ENCODE peak calls at places on chromosome 6, in seven cellular contexts. B is IMR-90, T is AG04450, M is nephron progenitor cell, E is breast epithelium, N is progenitor cell of endocrine pancreas, F is pancreas. G is an unnamed sample.

GRCh38 chr6:139164001-139164400 is 29.1 kb downstream of the HECA start:
- DNase-seq in B (no peak), T (no peak), M (no peak), E (no peak), N (no peak), F (no peak), G (no peak)

GRCh38 chr6:119643866-119644265 is 294.3 kb upstream of the MAN1A1 start:
- DNase-seq in B (no peak), T (no peak), M (no peak), E (no peak), N (no peak), F (no peak), G (no peak)

GRCh38 chr6:55941713-55942112 is 66.3 kb upstream of the BMP5 start:
- DNase-seq in B (peak), T (no peak), M (no peak), E (no peak), N (no peak), F (no peak), G (no peak)

GRCh38 chr6:139987091-139987490 is 612.6 kb upstream of the CITED2 start:
- DNase-seq in B (no peak), T (no peak), M (no peak), E (no peak), N (no peak), F (no peak), G (no peak)

GRCh38 chr6:45293306-45293705 is 34.8 kb upstream of the RUNX2 start:
- DNase-seq in B (no peak), T (no peak), M (no peak), E (no peak), N (no peak), F (no peak), G (no peak)

GRCh38 chr6:23003671-23004598 is 434.6 kb downstream of the HDGFL1 start:
- DNase-seq in B (peak), T (peak), M (no peak), E (no peak), N (no peak), F (no peak), G (no peak)

GRCh38 chr6:77034161-77034560 is 429.1 kb downstream of the HTR1B start:
- DNase-seq in B (peak), T (peak), M (no peak), E (no peak), N (no peak), F (no peak), G (peak)

GRCh38 chr6:140774080-140774505 is 1358.6 kb upstream of the GJE1 start:
- DNase-seq in B (peak), T (peak), M (no peak), E (no peak), N (no peak), F (no peak), G (no peak)

GRCh38 chr6:25384967-25385366 is 105.8 kb downstream of the CARMIL1 start:
- DNase-seq in B (peak), T (no peak), M (no peak), E (no peak), N (no peak), F (no peak), G (no peak)

GRCh38 chr6:107021786-107022185 is 6.2 kb upstream of the MTRES1 start:
- DNase-seq in B (no peak), T (no peak), M (no peak), E (no peak), N (no peak), F (no peak), G (no peak)

GRCh38 chr6:81838724-81839425 is 86.4 kb upstream of the TENT5A start:
- DNase-seq in B (no peak), T (no peak), M (no peak), E (no peak), N (no peak), F (no peak), G (no peak)

GRCh38 chr6:109322825-109323580 is 59.3 kb downstream of the CD164 start:
- DNase-seq in B (no peak), T (no peak), M (no peak), E (no peak), N (no peak), F (no peak), G (no peak)

GRCh38 chr6:144265390-144265789 is 19.7 kb upstream of the UTRN start:
- DNase-seq in B (peak), T (no peak), M (no peak), E (no peak), N (peak), F (no peak), G (peak)

GRCh38 chr6:47076422-47077344 is 34.6 kb upstream of the ADGRF1 start:
- DNase-seq in B (no peak), T (no peak), M (no peak), E (no peak), N (no peak), F (no peak), G (no peak)

GRCh38 chr6:73134588-73134987 is 90.7 kb downstream of the KHDC1L start:
- DNase-seq in B (peak), T (no peak), M (peak), E (no peak), N (peak), F (peak), G (peak)

GRCh38 chr6:149223934-149224333 is 93.6 kb upstream of the TAB2 start:
- DNase-seq in B (no peak), T (no peak), M (no peak), E (no peak), N (no peak), F (no peak), G (no peak)

GRCh38 chr6:82841309-82841708 is 224.3 kb downstream of the UBE3D start:
- DNase-seq in B (no peak), T (no peak), M (no peak), E (no peak), N (no peak), F (no peak), G (no peak)

GRCh38 chr6:11772109-11772830 is 6.3 kb downstream of the ADTRP start:
- DNase-seq in B (peak), T (peak), M (no peak), E (no peak), N (no peak), F (no peak), G (no peak)

GRCh38 chr6:42148058-42148457 is 5.6 kb upstream of the C6orf132 start:
- DNase-seq in B (peak), T (no peak), M (no peak), E (no peak), N (no peak), F (no peak), G (no peak)

GRCh38 chr6:35077006-35077712 is 64.0 kb downstream of the TCP11 start:
- DNase-seq in B (no peak), T (no peak), M (no peak), E (peak), N (no peak), F (peak), G (no peak)

GRCh38 chr6:31304683-31305082 is 32.8 kb upstream of the HLA-C start:
- DNase-seq in B (peak), T (no peak), M (no peak), E (no peak), N (no peak), F (no peak), G (no peak)

GRCh38 chr6:101544286-101544685 is 150.8 kb downstream of the GRIK2 start:
- DNase-seq in B (peak), T (no peak), M (no peak), E (no peak), N (no peak), F (no peak), G (no peak)

GRCh38 chr6:68711386-68712000 is 76.4 kb downstream of the ADGRB3 start:
- DNase-seq in B (no peak), T (no peak), M (no peak), E (no peak), N (no peak), F (no peak), G (no peak)

GRCh38 chr6:122962196-122962595 is 33.8 kb upstream of the CLVS2 start:
- DNase-seq in B (no peak), T (no peak), M (no peak), E (no peak), N (no peak), F (no peak), G (no peak)

GRCh38 chr6:381742-382461 is 9.7 kb upstream of the IRF4 start:
- DNase-seq in B (no peak), T (no peak), M (no peak), E (no peak), N (no peak), F (peak), G (no peak)

GRCh38 chr6:25366785-25367657 is 87.8 kb downstream of the CARMIL1 start:
- DNase-seq in B (no peak), T (no peak), M (no peak), E (no peak), N (no peak), F (no peak), G (no peak)

GRCh38 chr6:30802731-30803130 is 58.4 kb upstream of the IER3 start:
- DNase-seq in B (no peak), T (no peak), M (no peak), E (no peak), N (no peak), F (no peak), G (no peak)

GRCh38 chr6:139666284-139666683 is 291.8 kb upstream of the CITED2 start:
- DNase-seq in B (no peak), T (no peak), M (no peak), E (no peak), N (no peak), F (no peak), G (no peak)

GRCh38 chr6:42820509-42821340 is 38.9 kb downstream of the BICRAL start:
- DNase-seq in B (no peak), T (no peak), M (no peak), E (no peak), N (no peak), F (no peak), G (no peak)

GRCh38 chr6:20681243-20681684 is 147.0 kb downstream of the CDKAL1 start:
- DNase-seq in B (no peak), T (no peak), M (no peak), E (no peak), N (no peak), F (no peak), G (no peak)

GRCh38 chr6:41286544-41287346 is at the start of gene TREM1:
- DNase-seq in B (peak), T (no peak), M (no peak), E (no peak), N (no peak), F (no peak), G (no peak)

GRCh38 chr6:113997106-113997505 is 26.2 kb upstream of the HDAC2 start:
- DNase-seq in B (peak), T (peak), M (no peak), E (no peak), N (no peak), F (no peak), G (no peak)

GRCh38 chr6:25389501-25389900 is 110.3 kb downstream of the CARMIL1 start:
- DNase-seq in B (no peak), T (no peak), M (no peak), E (no peak), N (no peak), F (no peak), G (no peak)

GRCh38 chr6:158761746-158762145 is 57.4 kb downstream of the EZR start:
- DNase-seq in B (no peak), T (no peak), M (no peak), E (no peak), N (no peak), F (no peak), G (no peak)

GRCh38 chr6:17820055-17820454 is 113.3 kb upstream of the NUP153 start:
- DNase-seq in B (peak), T (no peak), M (no peak), E (no peak), N (no peak), F (no peak), G (no peak)

GRCh38 chr6:84762220-84762940 is 2.0 kb downstream of the TBX18 start:
- DNase-seq in B (no peak), T (no peak), M (peak), E (no peak), N (no peak), F (peak), G (peak)
- TF ChIP-seq CTCF in B (peak), T (peak), M (no peak), E (no peak), N (peak), F (no peak), G (no peak)

GRCh38 chr6:32952817-32953739 is at the start of gene HLA-DMA:
- DNase-seq in B (peak), T (peak), M (peak), E (peak), N (peak), F (peak), G (peak)

GRCh38 chr6:32953775-32954174 is 878 bp upstream of the HLA-DMA start:
- DNase-seq in B (no peak), T (no peak), M (no peak), E (no peak), N (no peak), F (no peak), G (no peak)

GRCh38 chr6:32956176-32956575 is 3.3 kb upstream of the HLA-DMA start:
- DNase-seq in B (no peak), T (no peak), M (no peak), E (no peak), N (no peak), F (no peak), G (no peak)

GRCh38 chr6:32954212-32954745 is 1.4 kb upstream of the HLA-DMA start:
- DNase-seq in B (no peak), T (no peak), M (no peak), E (no peak), N (no peak), F (no peak), G (no peak)

DNA sequence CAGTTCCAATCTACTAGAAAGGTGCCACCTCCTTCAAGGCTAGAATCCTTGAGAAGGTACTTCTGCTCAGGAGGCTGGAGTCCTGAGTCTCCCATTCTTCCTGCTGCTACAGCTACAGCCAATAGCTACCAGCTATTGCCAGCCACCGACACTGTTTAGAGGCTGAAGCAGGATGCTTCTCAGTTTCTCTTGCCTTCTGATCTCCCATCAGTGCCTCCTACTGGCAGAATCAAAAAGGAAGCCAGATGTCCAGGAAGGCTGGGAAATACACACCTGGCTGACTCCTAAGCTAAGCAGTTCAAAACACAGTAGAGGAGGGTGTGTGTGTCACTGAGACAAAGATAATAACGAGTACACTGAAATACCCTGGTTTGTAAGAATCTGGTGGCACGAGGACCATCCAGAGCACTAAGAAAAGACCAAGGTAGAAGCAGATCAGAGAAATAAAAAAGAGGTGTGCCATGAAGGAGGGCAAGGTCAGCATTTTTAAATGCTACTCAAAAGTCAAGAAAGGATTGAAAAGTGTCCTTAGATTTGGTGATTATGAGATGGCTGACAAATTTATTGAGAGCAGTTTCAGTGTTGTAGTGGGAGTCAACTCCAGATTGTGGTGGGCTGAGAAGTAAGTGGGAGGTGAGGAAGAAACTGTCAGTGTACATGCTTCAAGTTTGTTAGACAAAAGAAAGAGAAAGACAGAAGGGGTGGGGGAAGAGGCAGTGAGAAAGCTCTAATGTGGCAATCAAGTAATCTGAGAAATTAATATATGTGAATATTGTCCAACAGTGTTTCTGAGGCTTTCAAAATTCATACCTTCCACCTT is 2.3 kb upstream of the HLA-DMA start:
- DNase-seq in B (peak), T (no peak), M (no peak), E (no peak), N (no peak), F (no peak), G (peak)
- TF ChIP-seq CTCF in B (peak), T (peak), M (peak), E (no peak), N (peak), F (no peak), G (peak)

GRCh38 chr6:108285381-108285780 is 9.5 kb upstream of the AFG1L start:
- DNase-seq in B (no peak), T (no peak), M (no peak), E (no peak), N (no peak), F (no peak), G (no peak)

GRCh38 chr6:108288742-108289141 is 6.1 kb upstream of the AFG1L start:
- DNase-seq in B (no peak), T (no peak), M (no peak), E (no peak), N (no peak), F (no peak), G (no peak)

GRCh38 chr6:108287373-108287772 is 7.5 kb upstream of the AFG1L start:
- DNase-seq in B (no peak), T (no peak), M (no peak), E (no peak), N (no peak), F (no peak), G (no peak)

DNA sequence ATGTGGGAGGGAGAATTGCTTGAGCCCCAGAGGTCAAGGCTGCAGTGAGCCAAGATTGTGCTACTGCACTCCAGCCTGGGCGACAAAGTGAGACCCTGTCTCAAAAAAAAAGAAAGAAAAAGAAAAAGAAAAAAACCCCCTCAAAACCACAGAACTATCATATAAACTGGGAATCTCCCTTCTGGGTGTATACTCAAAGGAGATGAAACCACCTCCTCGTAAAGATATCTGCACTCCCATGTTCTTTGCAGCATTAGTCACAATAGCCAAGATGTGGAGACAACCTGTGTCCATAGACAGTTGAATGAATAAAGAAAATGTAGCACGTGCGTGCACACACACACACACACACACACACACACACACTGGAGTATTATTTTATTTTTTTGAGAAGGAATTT is 8.5 kb upstream of the AFG1L start:
- DNase-seq in B (no peak), T (no peak), M (no peak), E (no peak), N (no peak), F (no peak), G (no peak)
- TF ChIP-seq CTCF in B (no peak), T (no peak), M (no peak), E (no peak), N (no peak), F (no peak), G (no peak)

GRCh38 chr6:95923518-95923917 is 92.3 kb upstream of the FUT9 start:
- DNase-seq in B (no peak), T (no peak), M (peak), E (no peak), N (no peak), F (no peak), G (peak)
- TF ChIP-seq CTCF in B (peak), T (no peak), M (peak), E (no peak), N (peak), F (no peak), G (peak)

GRCh38 chr6:129252377-129253071 is 369.6 kb downstream of the LAMA2 start:
- DNase-seq in B (peak), T (peak), M (no peak), E (no peak), N (no peak), F (no peak), G (no peak)
- TF ChIP-seq CTCF in B (no peak), T (no peak), M (peak), E (no peak), N (peak), F (no peak), G (no peak)

DNA sequence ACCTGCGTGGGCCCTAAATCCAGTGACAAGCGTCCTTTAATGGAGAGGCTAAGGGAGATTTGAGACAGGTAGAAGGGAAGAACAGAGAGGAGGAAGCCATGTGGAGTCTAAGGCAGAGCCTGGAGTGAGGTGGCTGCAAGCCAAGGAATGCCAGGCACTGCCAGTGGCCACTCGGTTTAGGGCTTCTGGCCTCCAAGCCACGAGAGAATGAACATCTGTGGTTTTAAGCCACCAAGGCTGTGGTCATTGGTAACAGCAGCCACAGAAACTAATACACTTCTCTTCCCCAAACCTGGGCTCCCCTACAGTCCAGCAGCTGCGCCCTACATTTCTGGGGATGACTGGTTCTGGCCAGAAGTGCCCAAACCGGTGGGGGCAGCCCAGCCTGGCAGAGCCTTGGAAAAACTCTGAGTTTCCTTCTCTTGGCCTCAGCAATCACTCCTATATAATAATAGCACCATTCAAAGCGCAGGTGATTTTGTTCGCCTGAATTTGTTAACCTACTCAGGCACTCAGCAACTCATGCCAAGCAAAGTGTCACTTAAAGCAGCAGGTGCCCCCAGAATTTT is 81.8 kb downstream of the TMEM242 start:
- DNase-seq in B (no peak), T (no peak), M (no peak), E (no peak), N (no peak), F (peak), G (no peak)
- TF ChIP-seq CTCF in B (no peak), T (no peak), M (no peak), E (no peak), N (no peak), F (no peak), G (no peak)

DNA sequence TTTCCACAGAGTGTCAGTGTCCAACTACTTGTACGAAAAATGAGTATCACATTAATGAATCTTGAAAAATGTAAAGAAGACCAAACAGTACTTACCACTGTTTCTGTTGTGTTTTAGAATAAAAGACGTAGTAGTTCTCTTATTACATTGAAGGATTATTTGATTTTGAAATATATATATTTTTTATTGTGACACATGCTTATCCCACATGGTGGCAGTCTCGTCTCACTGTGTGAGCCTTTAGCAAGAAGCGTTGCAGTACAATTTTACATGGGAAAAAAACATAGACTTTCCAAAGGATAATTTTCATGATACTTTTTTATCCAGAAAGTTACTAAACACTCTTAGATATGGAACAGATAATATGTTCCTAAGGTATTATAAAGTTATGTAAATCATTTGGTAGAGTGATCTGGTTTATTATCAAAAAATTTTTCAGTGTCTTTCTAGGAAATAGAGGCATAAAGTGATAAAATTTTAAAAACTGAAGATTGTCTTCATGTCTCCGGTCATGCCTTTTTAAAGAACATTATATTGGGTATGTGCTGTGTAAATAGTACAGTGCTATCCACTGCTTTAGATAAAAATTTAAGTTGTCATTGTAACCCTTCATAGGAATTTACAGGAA is 117.5 kb upstream of the SAMD5 start:
- DNase-seq in B (peak), T (no peak), M (peak), E (no peak), N (no peak), F (no peak), G (peak)
- TF ChIP-seq CTCF in B (peak), T (no peak), M (peak), E (no peak), N (peak), F (no peak), G (no peak)

G was measured in endothelial cell.